ENCODE peak calls at places on chromosomes 13 and 19, in nine cellular contexts. One of them, this sample, is unnamed. For H3K27me3 and H3K36me3, the result is how much of the 10 kb centered on the place peaks cover.

GRCh38 chr13:34933349-34933748 is 8.7 kb upstream of the NBEA start:
- DNase-seq in heart left ventricle: no peak
- DNase-seq in CD8-positive, alpha-beta memory T cell: no peak
- DNase-seq in pancreas: no peak
- DNase-seq in lung: no peak
- DNase-seq in HAP-1: no peak
- DNase-seq in IMR-90: no peak
- DNase-seq in colonic mucosa: no peak
- DNase-seq in HCT116: no peak
- DNase-seq in this sample: no peak

GRCh38 chr19:13460045-13460444 is 46.2 kb downstream of the CACNA1A start:
- DNase-seq in lung: no peak
- DNase-seq in IMR-90: no peak
- DNase-seq in pancreas: no peak
- DNase-seq in CD8-positive, alpha-beta memory T cell: no peak
- DNase-seq in HAP-1: no peak
- DNase-seq in colonic mucosa: no peak
- DNase-seq in heart left ventricle: no peak
- DNase-seq in HCT116: no peak
- DNase-seq in this sample: peak

GRCh38 chr19:16168465-16169081 is 4.8 kb downstream of the CIB3 start:
- DNase-seq in pancreas: no peak
- DNase-seq in HCT116: no peak
- DNase-seq in HAP-1: peak
- DNase-seq in lung: no peak
- DNase-seq in IMR-90: peak
- DNase-seq in colonic mucosa: no peak
- DNase-seq in heart left ventricle: no peak
- DNase-seq in CD8-positive, alpha-beta memory T cell: no peak
- DNase-seq in this sample: no peak

GRCh38 chr19:48102870-48103751 is 7.5 kb downstream of the PLA2G4C start:
- DNase-seq in lung: no peak
- DNase-seq in HCT116: peak
- DNase-seq in IMR-90: peak
- DNase-seq in HAP-1: peak
- DNase-seq in CD8-positive, alpha-beta memory T cell: no peak
- DNase-seq in colonic mucosa: peak
- DNase-seq in heart left ventricle: no peak
- DNase-seq in pancreas: no peak
- DNase-seq in this sample: peak

GRCh38 chr19:42269518-42270345 is 680 bp downstream of the CIC start:
- DNase-seq in pancreas: no peak
- DNase-seq in HCT116: no peak
- DNase-seq in HAP-1: no peak
- DNase-seq in lung: peak
- DNase-seq in colonic mucosa: peak
- DNase-seq in CD8-positive, alpha-beta memory T cell: no peak
- DNase-seq in IMR-90: no peak
- DNase-seq in heart left ventricle: no peak
- DNase-seq in this sample: no peak

GRCh38 chr19:15304140-15304705 is 28.1 kb downstream of the BRD4 start:
- DNase-seq in heart left ventricle: no peak
- DNase-seq in HCT116: no peak
- DNase-seq in IMR-90: no peak
- DNase-seq in colonic mucosa: no peak
- DNase-seq in CD8-positive, alpha-beta memory T cell: no peak
- DNase-seq in pancreas: no peak
- DNase-seq in lung: no peak
- DNase-seq in HAP-1: no peak
- DNase-seq in this sample: no peak

GRCh38 chr13:102912599-102912998 is 66.8 kb downstream of the ERCC5 start:
- DNase-seq in CD8-positive, alpha-beta memory T cell: no peak
- DNase-seq in heart left ventricle: no peak
- DNase-seq in HCT116: no peak
- DNase-seq in colonic mucosa: no peak
- DNase-seq in pancreas: no peak
- DNase-seq in IMR-90: no peak
- DNase-seq in lung: no peak
- DNase-seq in HAP-1: no peak
- DNase-seq in this sample: no peak

GRCh38 chr13:99657848-99658265 is 156.6 kb downstream of the TM9SF2 start:
- DNase-seq in heart left ventricle: no peak
- DNase-seq in colonic mucosa: peak
- DNase-seq in HCT116: no peak
- DNase-seq in pancreas: no peak
- DNase-seq in HAP-1: no peak
- DNase-seq in IMR-90: no peak
- DNase-seq in CD8-positive, alpha-beta memory T cell: peak
- DNase-seq in lung: no peak
- DNase-seq in this sample: peak

GRCh38 chr19:38162094-38162493 is 61.9 kb downstream of the DPF1 start:
- DNase-seq in heart left ventricle: no peak
- DNase-seq in lung: no peak
- DNase-seq in CD8-positive, alpha-beta memory T cell: no peak
- DNase-seq in HAP-1: no peak
- DNase-seq in colonic mucosa: no peak
- DNase-seq in HCT116: no peak
- DNase-seq in pancreas: no peak
- DNase-seq in IMR-90: no peak
- DNase-seq in this sample: peak

GRCh38 chr19:1279782-1280341 is 4.5 kb downstream of the FAM174C start:
- DNase-seq in IMR-90: peak
- DNase-seq in lung: peak
- DNase-seq in colonic mucosa: peak
- DNase-seq in pancreas: peak
- DNase-seq in CD8-positive, alpha-beta memory T cell: peak
- DNase-seq in heart left ventricle: peak
- DNase-seq in HAP-1: peak
- DNase-seq in HCT116: peak
- DNase-seq in this sample: peak

GRCh38 chr19:10544242-10544752 is 593 bp downstream of the ATG4D start:
- DNase-seq in pancreas: peak
- DNase-seq in CD8-positive, alpha-beta memory T cell: no peak
- DNase-seq in lung: peak
- DNase-seq in HAP-1: peak
- DNase-seq in heart left ventricle: no peak
- DNase-seq in IMR-90: no peak
- DNase-seq in HCT116: no peak
- DNase-seq in colonic mucosa: peak
- DNase-seq in this sample: peak

GRCh38 chr13:105338044-105338443 is 1197.4 kb downstream of the EFNB2 start:
- DNase-seq in heart left ventricle: no peak
- DNase-seq in pancreas: no peak
- DNase-seq in HAP-1: no peak
- DNase-seq in colonic mucosa: no peak
- DNase-seq in IMR-90: no peak
- DNase-seq in CD8-positive, alpha-beta memory T cell: no peak
- DNase-seq in HCT116: no peak
- DNase-seq in lung: no peak
- DNase-seq in this sample: no peak

GRCh38 chr19:20077791-20078463 is at the start of gene ZNF90:
- DNase-seq in CD8-positive, alpha-beta memory T cell: peak
- DNase-seq in colonic mucosa: peak
- DNase-seq in pancreas: peak
- DNase-seq in IMR-90: peak
- DNase-seq in HCT116: no peak
- DNase-seq in lung: peak
- DNase-seq in heart left ventricle: peak
- DNase-seq in HAP-1: no peak
- DNase-seq in this sample: peak

GRCh38 chr13:37695200-37695599 is 96.6 kb upstream of the POSTN start:
- DNase-seq in pancreas: no peak
- DNase-seq in HAP-1: no peak
- DNase-seq in CD8-positive, alpha-beta memory T cell: no peak
- DNase-seq in HCT116: no peak
- DNase-seq in lung: no peak
- DNase-seq in IMR-90: no peak
- DNase-seq in heart left ventricle: no peak
- DNase-seq in colonic mucosa: no peak
- DNase-seq in this sample: no peak

GRCh38 chr13:109654341-109655205 is 131.8 kb downstream of the IRS2 start:
- DNase-seq in pancreas: no peak
- DNase-seq in HCT116: no peak
- DNase-seq in lung: no peak
- DNase-seq in heart left ventricle: no peak
- DNase-seq in CD8-positive, alpha-beta memory T cell: no peak
- DNase-seq in colonic mucosa: no peak
- DNase-seq in IMR-90: no peak
- DNase-seq in HAP-1: no peak
- DNase-seq in this sample: no peak

GRCh38 chr13:84844473-84844872 is 954.7 kb downstream of the SLITRK6 start:
- DNase-seq in CD8-positive, alpha-beta memory T cell: no peak
- DNase-seq in HCT116: peak
- DNase-seq in heart left ventricle: no peak
- DNase-seq in colonic mucosa: no peak
- DNase-seq in pancreas: no peak
- DNase-seq in lung: no peak
- DNase-seq in HAP-1: peak
- DNase-seq in IMR-90: no peak
- DNase-seq in this sample: no peak

GRCh38 chr19:49148784-49149651 is 6.2 kb downstream of the HRC start:
- DNase-seq in lung: peak
- DNase-seq in HCT116: peak
- DNase-seq in colonic mucosa: peak
- DNase-seq in heart left ventricle: peak
- DNase-seq in pancreas: peak
- DNase-seq in IMR-90: peak
- DNase-seq in HAP-1: peak
- DNase-seq in CD8-positive, alpha-beta memory T cell: peak
- DNase-seq in this sample: peak

GRCh38 chr13:40402931-40403412 is 263.5 kb downstream of the FOXO1 start:
- DNase-seq in lung: no peak
- DNase-seq in CD8-positive, alpha-beta memory T cell: no peak
- DNase-seq in HAP-1: no peak
- DNase-seq in colonic mucosa: no peak
- DNase-seq in HCT116: no peak
- DNase-seq in pancreas: no peak
- DNase-seq in IMR-90: peak
- DNase-seq in heart left ventricle: no peak
- DNase-seq in this sample: no peak

GRCh38 chr13:50844181-50844875 is 836 bp upstream of the DLEU7 start:
- DNase-seq in lung: no peak
- DNase-seq in CD8-positive, alpha-beta memory T cell: no peak
- DNase-seq in heart left ventricle: no peak
- DNase-seq in IMR-90: no peak
- DNase-seq in pancreas: no peak
- DNase-seq in colonic mucosa: no peak
- DNase-seq in HAP-1: no peak
- DNase-seq in HCT116: no peak
- DNase-seq in this sample: no peak
- H3K4me3 ChIP-seq in lung: no peak
- H3K4me3 ChIP-seq in CD8-positive, alpha-beta memory T cell: no peak
- H3K4me3 ChIP-seq in heart left ventricle: no peak
- H3K4me3 ChIP-seq in IMR-90: no peak
- H3K4me3 ChIP-seq in pancreas: no peak
- H3K4me3 ChIP-seq in colonic mucosa: no peak
- H3K4me3 ChIP-seq in HAP-1: no peak
- H3K4me3 ChIP-seq in HCT116: no peak
- H3K4me3 ChIP-seq in this sample: no peak

GRCh38 chr13:78587395-78587794 is 16.0 kb downstream of the POU4F1 start:
- DNase-seq in CD8-positive, alpha-beta memory T cell: no peak
- DNase-seq in heart left ventricle: no peak
- DNase-seq in HCT116: no peak
- DNase-seq in colonic mucosa: no peak
- DNase-seq in HAP-1: no peak
- DNase-seq in lung: no peak
- DNase-seq in IMR-90: no peak
- DNase-seq in pancreas: no peak
- DNase-seq in this sample: peak

GRCh38 chr13:78589206-78589605 is 14.1 kb downstream of the POU4F1 start:
- DNase-seq in heart left ventricle: peak
- DNase-seq in colonic mucosa: peak
- DNase-seq in HCT116: no peak
- DNase-seq in pancreas: no peak
- DNase-seq in lung: no peak
- DNase-seq in HAP-1: peak
- DNase-seq in CD8-positive, alpha-beta memory T cell: no peak
- DNase-seq in IMR-90: peak
- DNase-seq in this sample: peak

DNA sequence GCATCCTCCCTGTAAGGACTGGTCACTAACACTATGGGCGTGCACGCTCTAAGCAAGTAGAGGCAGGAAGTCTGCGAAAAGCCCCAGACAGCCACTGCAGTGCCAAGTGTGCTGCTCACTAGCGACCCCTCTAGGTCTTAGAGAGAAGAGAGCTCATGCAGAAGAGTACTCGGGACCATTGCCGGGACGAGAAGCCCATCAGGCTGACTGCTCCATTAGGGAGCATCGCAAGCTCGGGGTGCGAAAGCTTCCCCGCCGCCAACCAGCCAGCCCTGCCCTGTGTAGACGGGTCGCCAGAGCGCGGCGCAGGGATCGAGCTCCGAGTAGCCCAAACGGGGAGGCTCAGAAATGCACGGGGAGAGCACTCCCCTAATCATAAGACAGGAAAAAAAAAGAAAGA is 16.6 kb downstream of the POU4F1 start:
- DNase-seq in IMR-90: no peak
- DNase-seq in HCT116: no peak
- DNase-seq in HAP-1: peak
- DNase-seq in pancreas: no peak
- DNase-seq in heart left ventricle: no peak
- DNase-seq in lung: no peak
- DNase-seq in CD8-positive, alpha-beta memory T cell: no peak
- DNase-seq in colonic mucosa: no peak
- DNase-seq in this sample: peak
- H3K27me3 ChIP-seq in IMR-90: under half
- H3K27me3 ChIP-seq in HCT116: under half
- H3K27me3 ChIP-seq in HAP-1: under half
- H3K27me3 ChIP-seq in pancreas: under half
- H3K27me3 ChIP-seq in heart left ventricle: under half
- H3K27me3 ChIP-seq in lung: under half
- H3K27me3 ChIP-seq in CD8-positive, alpha-beta memory T cell: under half
- H3K27me3 ChIP-seq in colonic mucosa: under half
- H3K27me3 ChIP-seq in this sample: half or more

GRCh38 chr13:45339399-45339798 is 1.6 kb downstream of the TPT1 start:
- DNase-seq in HAP-1: no peak
- DNase-seq in heart left ventricle: no peak
- DNase-seq in HCT116: no peak
- DNase-seq in CD8-positive, alpha-beta memory T cell: no peak
- DNase-seq in pancreas: no peak
- DNase-seq in lung: no peak
- DNase-seq in colonic mucosa: no peak
- DNase-seq in IMR-90: no peak
- DNase-seq in this sample: no peak
- H3K36me3 ChIP-seq in HAP-1: half or more
- H3K36me3 ChIP-seq in heart left ventricle: under half
- H3K36me3 ChIP-seq in HCT116: under half
- H3K36me3 ChIP-seq in CD8-positive, alpha-beta memory T cell: under half
- H3K36me3 ChIP-seq in pancreas: under half
- H3K36me3 ChIP-seq in lung: under half
- H3K36me3 ChIP-seq in colonic mucosa: under half
- H3K36me3 ChIP-seq in IMR-90: under half
- H3K36me3 ChIP-seq in this sample: under half

DNA sequence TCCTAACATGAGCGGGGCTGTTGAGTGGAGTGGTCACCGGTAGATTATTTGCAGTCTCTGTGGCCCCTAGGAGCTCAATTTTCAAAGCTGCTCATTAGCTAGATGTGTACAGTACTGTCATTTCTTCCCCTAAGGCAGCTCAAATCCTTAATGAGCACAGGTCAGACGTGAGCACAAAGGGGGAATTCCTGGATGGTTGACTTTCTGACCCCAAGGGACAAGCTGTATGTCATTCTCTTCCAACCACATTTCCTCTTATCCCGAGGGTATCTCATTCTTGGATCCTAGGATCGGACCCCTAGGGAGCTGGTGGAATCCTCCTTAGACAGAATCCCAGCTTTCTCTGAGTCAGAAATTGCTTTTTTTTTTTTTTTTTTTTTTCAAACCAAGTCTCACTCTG is 5.7 kb upstream of the OR7G3 start:
- DNase-seq in colonic mucosa: no peak
- DNase-seq in HAP-1: no peak
- DNase-seq in CD8-positive, alpha-beta memory T cell: no peak
- DNase-seq in heart left ventricle: no peak
- DNase-seq in pancreas: no peak
- DNase-seq in IMR-90: no peak
- DNase-seq in HCT116: no peak
- DNase-seq in lung: no peak
- DNase-seq in this sample: no peak
- H3K4me3 ChIP-seq in colonic mucosa: no peak
- H3K4me3 ChIP-seq in HAP-1: no peak
- H3K4me3 ChIP-seq in CD8-positive, alpha-beta memory T cell: no peak
- H3K4me3 ChIP-seq in heart left ventricle: no peak
- H3K4me3 ChIP-seq in pancreas: no peak
- H3K4me3 ChIP-seq in IMR-90: no peak
- H3K4me3 ChIP-seq in HCT116: no peak
- H3K4me3 ChIP-seq in lung: no peak
- H3K4me3 ChIP-seq in this sample: no peak